ENCODE peak calls at places on chromosomes 12 and 14, in six cellular contexts. O, N, F, T, H and L are unnamed samples.

GRCh38 chr12:174596-174995 is 39.4 kb downstream of the SLC6A12 start:
- DNase-seq in T (no peak), N (peak; percentile 77), H (no peak), O (no peak), F (peak; percentile 80), L (no peak)

GRCh38 chr12:75747572-75747995 is 236.2 kb upstream of the KRR1 start:
- DNase-seq in O (no peak), T (no peak), N (no peak), F (no peak), H (no peak), L (no peak)

GRCh38 chr12:115404761-115405470 is 720.9 kb upstream of the TBX3 start:
- DNase-seq in H (no peak), T (no peak), O (no peak), N (no peak), F (no peak), L (peak; percentile 30)

GRCh38 chr14:99408286-99408970 is 72.2 kb downstream of the SETD3 start:
- DNase-seq in F (no peak), O (no peak), T (no peak), H (peak; percentile 21), N (no peak), L (no peak)

GRCh38 chr12:131912526-131913274 is 16.4 kb upstream of the PUS1 start:
- DNase-seq in T (no peak), F (peak; percentile 68), H (no peak), O (no peak), N (peak; percentile 90), L (no peak)

GRCh38 chr12:13093850-13094225 is 9.6 kb downstream of the GSG1 start:
- DNase-seq in H (no peak), O (no peak), F (no peak), T (no peak), N (no peak), L (no peak)

GRCh38 chr14:50366115-50366514 is 30.6 kb downstream of the CDKL1 start:
- DNase-seq in F (no peak), T (no peak), O (peak; percentile 67), N (no peak), H (no peak), L (no peak)

GRCh38 chr12:66297923-66298322 is 4.4 kb upstream of the HELB start:
- DNase-seq in H (no peak), T (no peak), F (no peak), N (no peak), O (no peak), L (no peak)

GRCh38 chr12:94092516-94093241 is 55.7 kb upstream of the PLXNC1 start:
- DNase-seq in F (no peak), O (no peak), T (no peak), H (no peak), N (no peak), L (no peak)

GRCh38 chr12:81077329-81077685 is 572 bp upstream of the ACSS3 start:
- DNase-seq in O (no peak), N (no peak), H (peak; percentile 60), F (peak; percentile 20), T (no peak), L (no peak)

GRCh38 chr12:13241833-13242232 is 45.3 kb downstream of the EMP1 start:
- DNase-seq in H (no peak), N (no peak), O (peak; percentile 66), F (no peak), T (no peak), L (no peak)

GRCh38 chr12:1807107-1807478 is 13.3 kb upstream of the LRTM2 start:
- DNase-seq in T (no peak), O (peak; percentile 55), N (peak; percentile 20), F (peak; percentile 20), H (no peak), L (no peak)

GRCh38 chr12:123822804-123823203 is 60.7 kb downstream of the DNAH10 start:
- DNase-seq in N (no peak), F (no peak), H (no peak), O (no peak), T (no peak), L (no peak)

GRCh38 chr14:32102152-32102787 is 25.2 kb downstream of the ARHGAP5 start:
- DNase-seq in T (no peak), H (no peak), N (no peak), F (no peak), O (no peak), L (no peak)

GRCh38 chr14:34781242-34781641 is 66.8 kb upstream of the CFL2 start:
- DNase-seq in H (no peak), F (no peak), N (no peak), O (no peak), T (peak; percentile 24), L (peak; percentile 53)

GRCh38 chr12:126617312-126617711 is 1552.1 kb downstream of the AACS start:
- DNase-seq in N (no peak), T (no peak), F (no peak), O (no peak), H (no peak), L (no peak)

GRCh38 chr12:2691001-2691339 is 103.8 kb upstream of the FKBP4 start:
- DNase-seq in F (no peak), H (peak; percentile 30), N (no peak), T (no peak), O (peak; percentile 49), L (no peak)

GRCh38 chr12:2836576-2836975 is 1.7 kb upstream of the NRIP2 start:
- DNase-seq in H (no peak), F (no peak), N (no peak), T (no peak), O (no peak), L (no peak)

GRCh38 chr14:104317975-104318557 is 179.7 kb downstream of the KIF26A start:
- DNase-seq in N (peak; percentile 44), T (no peak), H (no peak), O (peak; percentile 40), F (peak; percentile 59), L (no peak)

GRCh38 chr12:109111775-109112491 is 4.5 kb upstream of the ACACB start:
- DNase-seq in F (no peak), T (no peak), N (no peak), H (peak; percentile 65), O (peak; percentile 78), L (no peak)

GRCh38 chr12:71800177-71800576 is 39.4 kb upstream of the TBC1D15 start:
- DNase-seq in N (no peak), T (no peak), H (no peak), O (no peak), F (no peak), L (no peak)

GRCh38 chr14:104657563-104658324 is 31.7 kb upstream of the INF2 start:
- DNase-seq in N (peak; percentile 92), F (no peak), T (no peak), O (peak; percentile 25), H (no peak), L (no peak)

GRCh38 chr12:124767075-124767821 is 96.4 kb downstream of the SCARB1 start:
- DNase-seq in O (peak; percentile 86), T (no peak), H (peak; percentile 83), F (peak; percentile 98), N (peak; percentile 88), L (no peak)

GRCh38 chr14:64503434-64504309 is at the start of gene ZBTB25:
- DNase-seq in F (peak; percentile 97), O (peak; percentile 92), H (peak; percentile 95), N (peak; percentile 94), T (no peak), L (peak; percentile 63)

GRCh38 chr12:19588944-19589343 is 149.7 kb downstream of the AEBP2 start:
- DNase-seq in T (no peak), H (no peak), N (no peak), O (no peak), F (no peak), L (no peak)

GRCh38 chr14:104262515-104263514 is 124.4 kb downstream of the KIF26A start:
- DNase-seq in N (peak; percentile 40), O (peak; percentile 31), H (no peak), F (peak; percentile 53), T (no peak), L (no peak)

GRCh38 chr12:30813741-30814687 is 59.3 kb upstream of the CAPRIN2 start:
- DNase-seq in H (no peak), N (no peak), F (no peak), O (no peak), T (no peak), L (no peak)

GRCh38 chr14:39293629-39294028 is 59.9 kb downstream of the MIA2 start:
- DNase-seq in O (no peak), T (no peak), H (no peak), N (no peak), F (no peak), L (no peak)
- H3K27ac ChIP-seq in O (no peak overlapping the region), T (no peak overlapping the region), H (no peak overlapping the region), N (no peak overlapping the region), F (no peak overlapping the region), L (no peak overlapping the region)

DNA sequence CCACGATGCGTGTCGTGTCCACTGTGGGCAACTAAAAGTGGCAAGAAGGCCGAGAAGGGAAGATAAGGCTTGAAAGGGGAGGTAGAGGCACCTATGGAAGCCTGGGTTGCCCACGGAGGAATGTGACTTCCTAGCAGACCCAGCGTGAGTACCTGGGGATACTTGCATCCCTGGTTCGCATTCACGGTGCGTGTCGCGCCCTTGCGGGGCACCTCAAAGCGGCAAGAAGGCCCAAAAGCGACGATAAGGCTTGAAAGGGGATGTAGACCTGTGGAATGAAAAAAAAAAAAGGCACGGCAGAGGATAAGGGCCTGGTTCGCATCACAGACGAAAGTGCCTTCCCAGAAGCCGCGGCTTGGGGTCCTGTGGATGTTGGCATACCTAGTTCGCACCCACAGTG is 282.9 kb downstream of the ALG10 start:
- DNase-seq in H (no peak), T (no peak), O (no peak), F (peak; percentile 45), N (peak; percentile 32), L (no peak)
- H3K9me3 ChIP-seq in H (no peaks in the 10 kb centered on the region), T (no peaks in the 10 kb centered on the region), O (peaks cover 25% of the 10 kb centered on the region), F (peaks cover 100% of the 10 kb centered on the region), N (no peaks in the 10 kb centered on the region), L (peaks cover 14% of the 10 kb centered on the region)

GRCh38 chr12:48024735-48025134 is 20.5 kb upstream of the COL2A1 start:
- DNase-seq in H (no peak), F (no peak), N (no peak), O (no peak), T (no peak), L (no peak)
- H3K27ac ChIP-seq in H (no peak overlapping the region), F (no peak overlapping the region), N (no peak overlapping the region), O (no peak overlapping the region), T (no peak overlapping the region), L (no peak overlapping the region)

GRCh38 chr12:10385181-10385613 is 4.6 kb downstream of the KLRK1 start:
- DNase-seq in T (no peak), O (no peak), F (no peak), H (no peak), N (no peak), L (no peak)

GRCh38 chr12:10381912-10382628 is 7.8 kb downstream of the KLRK1 start:
- DNase-seq in H (no peak), T (no peak), O (no peak), F (no peak), N (no peak), L (no peak)

GRCh38 chr12:10388611-10389010 is 1.2 kb downstream of the KLRK1 start:
- DNase-seq in N (no peak), H (no peak), F (no peak), O (no peak), T (no peak), L (no peak)

GRCh38 chr12:10389941-10390340 is at the start of gene KLRK1:
- DNase-seq in O (no peak), T (no peak), N (no peak), H (no peak), F (no peak), L (no peak)

DNA sequence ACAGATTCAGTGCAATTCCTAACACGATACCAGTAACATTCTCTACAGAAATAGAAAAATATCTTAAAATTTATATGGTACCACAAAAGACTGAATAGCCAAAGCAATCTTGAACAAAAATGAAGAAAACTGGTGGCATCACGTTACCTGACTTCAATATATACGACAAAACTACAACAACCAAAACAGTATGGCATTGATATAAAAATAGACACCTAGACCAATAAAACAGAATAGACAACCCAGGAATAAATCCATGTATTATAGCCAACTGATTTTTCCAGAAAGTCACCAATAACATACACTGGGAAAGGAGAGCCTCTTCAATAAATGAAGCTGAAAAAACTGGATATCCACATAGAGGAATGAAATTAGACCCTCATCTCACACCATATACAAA is 5.7 kb downstream of the KLRK1 start:
- DNase-seq in F (no peak), T (no peak), H (no peak), O (no peak), N (no peak), L (no peak)
- H3K9me3 ChIP-seq in F (no peaks in the 10 kb centered on the region), T (no peaks in the 10 kb centered on the region), H (no peaks in the 10 kb centered on the region), O (no peaks in the 10 kb centered on the region), N (no peaks in the 10 kb centered on the region), L (no peaks in the 10 kb centered on the region)